ENCODE peak calls at places on chromosomes 4 and X, in four cellular contexts. B is HCT116, I is GM23248, W is endothelial cell of umbilical vein. J is an unnamed sample. For H3K4me1, the result is how much of the 10 kb centered on the place peaks cover.

GRCh38 chr4:95193391-95194224 is 355.2 kb downstream of the UNC5C start:
- DNase-seq in B (no peak), I (no peak), W (no peak), J (no peak)

GRCh38 chrX:111568356-111568755 is 56.9 kb downstream of the SERTM2 start:
- DNase-seq in B (peak), I (peak), W (no peak), J (no peak)

GRCh38 chr4:114386637-114387233 is 211.9 kb upstream of the UGT8 start:
- DNase-seq in B (peak), I (peak), W (peak), J (no peak)

GRCh38 chr4:15525080-15525479 is 55.4 kb downstream of the CC2D2A start:
- DNase-seq in B (peak), I (no peak), W (no peak), J (no peak)

GRCh38 chr4:10123227-10124101 is 6.9 kb upstream of the WDR1 start:
- DNase-seq in B (no peak), I (no peak), W (peak), J (peak)

GRCh38 chr4:85828295-85828910 is 353.5 kb downstream of the ARHGAP24 start:
- DNase-seq in B (no peak), I (peak), W (no peak), J (no peak)

GRCh38 chrX:110743679-110744340 is 51.8 kb downstream of the CHRDL1 start:
- DNase-seq in B (no peak), I (peak), W (no peak), J (no peak)

GRCh38 chr4:29704059-29704458 is 1016.1 kb upstream of the PCDH7 start:
- DNase-seq in B (no peak), I (no peak), W (no peak), J (no peak)

GRCh38 chr4:171130126-171130801 is 682.9 kb upstream of the GALNTL6 start:
- DNase-seq in B (no peak), I (no peak), W (no peak), J (no peak)

GRCh38 chrX:72306851-72307645 is 1.3 kb upstream of the CITED1 start:
- DNase-seq in B (peak), I (peak), W (peak), J (peak)

GRCh38 chr4:4860803-4861591 is 1.5 kb downstream of the MSX1 start:
- DNase-seq in B (no peak), I (peak), W (peak), J (no peak)

GRCh38 chr4:185099024-185099682 is 43.9 kb upstream of the SLC25A4 start:
- DNase-seq in B (no peak), I (no peak), W (no peak), J (no peak)
- H3K27ac ChIP-seq in B (no peak), I (no peak), W (no peak), J (no peak)

GRCh38 chr4:184810720-184811119 is 15.0 kb downstream of the ACSL1 start:
- DNase-seq in B (no peak), I (no peak), W (no peak), J (no peak)
- H3K4me1 ChIP-seq in B (under half), I (under half), W (under half), J (under half)

GRCh38 chr4:993111-994029 is at the start of gene SLC26A1:
- DNase-seq in B (no peak), I (no peak), W (no peak), J (peak)
- H3K9ac ChIP-seq in B (peak), I (no peak), W (peak), J (peak)

GRCh38 chrX:108914791-108915190 is 178.4 kb upstream of the IRS4 start:
- DNase-seq in B (no peak), I (no peak), W (no peak), J (no peak)
- H3K27ac ChIP-seq in B (no peak), I (no peak), W (no peak), J (no peak)

GRCh38 chrX:10101269-10101668 is 55.5 kb upstream of the CLCN4 start:
- DNase-seq in B (no peak), I (no peak), W (no peak), J (peak)
- H3K4me1 ChIP-seq in B (under half), I (under half), W (under half), J (under half)

DNA sequence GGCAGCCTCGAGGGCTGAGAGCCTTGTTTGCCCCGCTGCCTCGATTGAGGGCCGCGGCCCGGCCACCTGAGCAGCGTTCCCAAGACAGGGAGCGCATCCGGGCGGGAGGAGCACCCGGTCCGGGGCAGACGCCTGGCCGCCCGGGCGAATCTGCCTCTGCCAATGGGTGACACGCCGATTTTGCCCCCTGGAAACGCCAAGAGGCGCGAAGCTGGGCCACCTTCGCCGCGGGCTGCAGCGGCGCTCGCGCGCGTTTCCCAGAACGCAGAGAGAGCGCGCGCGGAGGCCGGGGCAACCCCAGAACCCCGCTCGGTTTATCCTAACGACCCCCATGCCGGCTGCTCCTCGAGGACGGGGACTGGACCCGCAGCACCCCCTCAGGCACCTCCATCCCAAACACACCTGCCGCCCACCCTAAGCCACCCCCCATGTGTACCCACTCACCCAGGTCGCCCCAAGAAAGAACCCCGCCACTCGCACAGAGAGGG is 576 bp downstream of the MAP7D2 start:
- DNase-seq in B (no peak), I (no peak), W (no peak), J (no peak)
- H3K9ac ChIP-seq in B (no peak), I (no peak), W (no peak), J (no peak)

GRCh38 chr4:128323401-128323800 is 35.8 kb upstream of the PGRMC2 start:
- DNase-seq in B (no peak), I (no peak), W (no peak), J (no peak)
- H3K27ac ChIP-seq in B (no peak), I (peak), W (peak), J (no peak)

DNA sequence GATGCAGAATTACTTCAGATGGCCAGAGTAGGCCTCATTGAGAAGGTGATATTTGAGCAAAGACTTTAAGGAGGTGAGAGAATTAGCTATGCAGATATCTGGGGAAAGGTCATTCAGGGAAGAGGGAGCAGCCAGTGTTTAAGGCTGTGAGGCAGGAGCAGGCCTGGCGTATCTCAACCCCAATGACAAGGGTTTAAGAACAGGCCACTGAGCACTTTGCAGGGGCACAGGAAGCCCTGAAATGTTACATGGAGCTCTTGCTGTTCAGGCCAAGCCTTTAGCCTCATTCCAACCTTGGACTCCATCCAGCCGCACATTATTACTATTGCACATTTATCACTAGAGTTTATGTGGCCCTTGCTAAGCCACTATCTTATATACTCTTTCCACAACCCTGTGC is 114.0 kb downstream of the EFNB1 start:
- DNase-seq in B (no peak), I (no peak), W (no peak), J (peak)
- H3K4me1 ChIP-seq in B (under half), I (under half), W (under half), J (under half)